ENCODE peak calls at places on chromosomes 16 and 17, in four cellular contexts. D is CD4-positive, alpha-beta T cell; Y is HTR-8/SVneo; F is hypothalamus. H is an unnamed sample.

GRCh38 chr16:85019659-85020245 is 7.8 kb upstream of the KIAA0513 start:
- DNase-seq in D (no peak), Y (no peak), F (no peak), H (no peak)

GRCh38 chr16:66188786-66189725 is 177.4 kb upstream of the CDH5 start:
- DNase-seq in D (no peak), Y (no peak), F (peak), H (no peak)

GRCh38 chr17:9844153-9844552 is 18.4 kb downstream of the GLP2R start:
- DNase-seq in D (no peak), Y (no peak), F (no peak), H (no peak)

GRCh38 chr16:48617104-48617503 is 7.1 kb upstream of the N4BP1 start:
- DNase-seq in D (no peak), Y (no peak), F (no peak), H (no peak)

GRCh38 chr16:89525146-89525913 is 17.1 kb downstream of the SPG7 start:
- DNase-seq in D (no peak), Y (no peak), F (no peak), H (no peak)

GRCh38 chr16:81629896-81630631 is 149.0 kb upstream of the PLCG2 start:
- DNase-seq in D (no peak), Y (no peak), F (no peak), H (no peak)

GRCh38 chr16:27769561-27770222 is 219.7 kb downstream of the KATNIP start:
- DNase-seq in D (no peak), Y (no peak), F (no peak), H (no peak)

GRCh38 chr16:78519896-78520295 is 420.4 kb downstream of the WWOX start:
- DNase-seq in D (no peak), Y (no peak), F (no peak), H (no peak)

GRCh38 chr17:28928061-28928460 is 23.3 kb downstream of the PHF12 start:
- DNase-seq in D (no peak), Y (no peak), F (no peak), H (no peak)

GRCh38 chr16:50021509-50021908 is 3.5 kb upstream of the CNEP1R1 start:
- DNase-seq in D (no peak), Y (no peak), F (no peak), H (no peak)

GRCh38 chr17:63634163-63634562 is 11.9 kb downstream of the MAP3K3 start:
- DNase-seq in D (no peak), Y (no peak), F (no peak), H (no peak)

GRCh38 chr16:53809088-53809951 is 105.4 kb downstream of the FTO start:
- DNase-seq in D (no peak), Y (peak), F (no peak), H (no peak)

GRCh38 chr17:28570716-28571254 is 539 bp downstream of the PIGS start:
- DNase-seq in D (no peak), Y (peak), F (no peak), H (no peak)

GRCh38 chr17:72120878-72121163 is at the start of gene SOX9:
- DNase-seq in D (no peak), Y (peak), F (peak), H (peak)

GRCh38 chr17:56173026-56173425 is 19.8 kb downstream of the ANKFN1 start:
- DNase-seq in D (no peak), Y (no peak), F (no peak), H (no peak)

GRCh38 chr17:233473-233941 is 52.1 kb upstream of the DOC2B start:
- DNase-seq in D (no peak), Y (no peak), F (no peak), H (no peak)

GRCh38 chr17:82241926-82242697 is 13.3 kb downstream of the SLC16A3 start:
- DNase-seq in D (no peak), Y (no peak), F (no peak), H (no peak)

GRCh38 chr17:38922538-38923291 is 2.7 kb upstream of the LASP1NB start:
- DNase-seq in D (no peak), Y (peak), F (peak), H (no peak)

GRCh38 chr17:60421273-60422161 is 772 bp upstream of the CHCT1 start:
- DNase-seq in D (peak), Y (peak), F (peak), H (no peak)

GRCh38 chr16:87619360-87620200 is 17.3 kb downstream of the JPH3 start:
- DNase-seq in D (no peak), Y (no peak), F (no peak), H (no peak)

GRCh38 chr17:78674595-78675315 is 97.6 kb upstream of the DNAH17 start:
- DNase-seq in D (no peak), Y (no peak), F (no peak), H (no peak)

GRCh38 chr17:65584604-65585521 is 23.4 kb upstream of the AXIN2 start:
- DNase-seq in D (no peak), Y (no peak), F (peak), H (no peak)

GRCh38 chr16:1338119-1338730 is 4.8 kb downstream of the BAIAP3 start:
- DNase-seq in D (no peak), Y (no peak), F (no peak), H (no peak)

GRCh38 chr17:76528528-76529223 is 8.8 kb downstream of the CYGB start:
- DNase-seq in D (no peak), Y (no peak), F (no peak), H (no peak)

H was measured in DMS153.